ENCODE peak calls at places on chromosome 1, in ten cellular contexts. One of them, this sample, is unnamed. For H3K4me1 and H3K79me2, the result is how much of the 10 kb centered on the place peaks cover.

GRCh38 chr1:153506831-153507413 is 28.9 kb downstream of the S100A6 start:
- DNase-seq in HepG2: peak
- DNase-seq in hepatocyte: peak
- DNase-seq in GM23338: no peak
- DNase-seq in fibroblast of lung: peak
- DNase-seq in PC-3: peak
- DNase-seq in GM12878: no peak
- DNase-seq in OCI-LY7: no peak
- DNase-seq in mammary epithelial cell: peak
- DNase-seq in keratinocyte: no peak
- DNase-seq in this sample: no peak

GRCh38 chr1:205627956-205628355 is 3.9 kb downstream of the ELK4 start:
- DNase-seq in HepG2: no peak
- DNase-seq in hepatocyte: no peak
- DNase-seq in mammary epithelial cell: no peak
- DNase-seq in keratinocyte: no peak
- DNase-seq in PC-3: no peak
- DNase-seq in OCI-LY7: peak
- DNase-seq in GM12878: no peak
- DNase-seq in GM23338: no peak
- DNase-seq in fibroblast of lung: no peak
- DNase-seq in this sample: no peak

GRCh38 chr1:20376880-20377494 is 86.3 kb downstream of the VWA5B1 start:
- DNase-seq in PC-3: peak
- DNase-seq in OCI-LY7: peak
- DNase-seq in hepatocyte: peak
- DNase-seq in GM23338: peak
- DNase-seq in fibroblast of lung: peak
- DNase-seq in HepG2: peak
- DNase-seq in GM12878: no peak
- DNase-seq in keratinocyte: no peak
- DNase-seq in mammary epithelial cell: peak
- DNase-seq in this sample: peak

GRCh38 chr1:15735304-15736034 is 589 bp upstream of the SLC25A34 start:
- DNase-seq in PC-3: no peak
- DNase-seq in keratinocyte: no peak
- DNase-seq in hepatocyte: no peak
- DNase-seq in mammary epithelial cell: no peak
- DNase-seq in OCI-LY7: no peak
- DNase-seq in GM23338: no peak
- DNase-seq in GM12878: no peak
- DNase-seq in fibroblast of lung: no peak
- DNase-seq in HepG2: no peak
- DNase-seq in this sample: no peak

GRCh38 chr1:15843826-15844572 is 3.5 kb upstream of the SPEN start:
- DNase-seq in PC-3: no peak
- DNase-seq in HepG2: no peak
- DNase-seq in hepatocyte: no peak
- DNase-seq in GM23338: no peak
- DNase-seq in keratinocyte: no peak
- DNase-seq in fibroblast of lung: no peak
- DNase-seq in mammary epithelial cell: no peak
- DNase-seq in OCI-LY7: peak
- DNase-seq in GM12878: no peak
- DNase-seq in this sample: peak

GRCh38 chr1:28642056-28642846 is 616 bp downstream of the TAF12 start:
- DNase-seq in keratinocyte: no peak
- DNase-seq in mammary epithelial cell: peak
- DNase-seq in OCI-LY7: peak
- DNase-seq in hepatocyte: no peak
- DNase-seq in GM23338: peak
- DNase-seq in HepG2: no peak
- DNase-seq in fibroblast of lung: no peak
- DNase-seq in GM12878: no peak
- DNase-seq in PC-3: peak
- DNase-seq in this sample: no peak

GRCh38 chr1:156933136-156933535 is 12.7 kb downstream of the LRRC71 start:
- DNase-seq in GM12878: no peak
- DNase-seq in HepG2: no peak
- DNase-seq in PC-3: no peak
- DNase-seq in fibroblast of lung: no peak
- DNase-seq in OCI-LY7: no peak
- DNase-seq in GM23338: no peak
- DNase-seq in keratinocyte: no peak
- DNase-seq in mammary epithelial cell: no peak
- DNase-seq in hepatocyte: no peak
- DNase-seq in this sample: peak

GRCh38 chr1:228190182-228190581 is 17.7 kb upstream of the OBSCN start:
- DNase-seq in keratinocyte: no peak
- DNase-seq in hepatocyte: no peak
- DNase-seq in PC-3: no peak
- DNase-seq in OCI-LY7: no peak
- DNase-seq in mammary epithelial cell: no peak
- DNase-seq in fibroblast of lung: no peak
- DNase-seq in GM23338: no peak
- DNase-seq in GM12878: no peak
- DNase-seq in HepG2: no peak
- DNase-seq in this sample: no peak

GRCh38 chr1:55322842-55323241 is 107.7 kb upstream of the USP24 start:
- DNase-seq in GM23338: no peak
- DNase-seq in fibroblast of lung: no peak
- DNase-seq in OCI-LY7: no peak
- DNase-seq in mammary epithelial cell: no peak
- DNase-seq in hepatocyte: no peak
- DNase-seq in PC-3: no peak
- DNase-seq in HepG2: no peak
- DNase-seq in keratinocyte: no peak
- DNase-seq in GM12878: no peak
- DNase-seq in this sample: no peak

GRCh38 chr1:32755810-32756159 is 53.2 kb upstream of the SYNC start:
- DNase-seq in mammary epithelial cell: no peak
- DNase-seq in GM12878: no peak
- DNase-seq in GM23338: no peak
- DNase-seq in fibroblast of lung: no peak
- DNase-seq in HepG2: no peak
- DNase-seq in PC-3: no peak
- DNase-seq in hepatocyte: no peak
- DNase-seq in keratinocyte: no peak
- DNase-seq in OCI-LY7: no peak
- DNase-seq in this sample: no peak

GRCh38 chr1:32758177-32758794 is 55.7 kb upstream of the SYNC start:
- DNase-seq in GM23338: no peak
- DNase-seq in PC-3: no peak
- DNase-seq in GM12878: no peak
- DNase-seq in mammary epithelial cell: no peak
- DNase-seq in fibroblast of lung: no peak
- DNase-seq in hepatocyte: no peak
- DNase-seq in OCI-LY7: no peak
- DNase-seq in HepG2: no peak
- DNase-seq in keratinocyte: no peak
- DNase-seq in this sample: no peak

GRCh38 chr1:32755098-32755809 is 52.7 kb upstream of the SYNC start:
- DNase-seq in OCI-LY7: no peak
- DNase-seq in GM12878: no peak
- DNase-seq in mammary epithelial cell: no peak
- DNase-seq in keratinocyte: no peak
- DNase-seq in HepG2: no peak
- DNase-seq in hepatocyte: no peak
- DNase-seq in PC-3: no peak
- DNase-seq in fibroblast of lung: no peak
- DNase-seq in GM23338: peak
- DNase-seq in this sample: no peak

GRCh38 chr1:32758795-32759430 is 56.3 kb upstream of the SYNC start:
- DNase-seq in OCI-LY7: no peak
- DNase-seq in hepatocyte: peak
- DNase-seq in GM12878: no peak
- DNase-seq in PC-3: no peak
- DNase-seq in fibroblast of lung: no peak
- DNase-seq in GM23338: no peak
- DNase-seq in HepG2: no peak
- DNase-seq in mammary epithelial cell: no peak
- DNase-seq in keratinocyte: no peak
- DNase-seq in this sample: no peak

GRCh38 chr1:32757213-32757895 is 54.8 kb upstream of the SYNC start:
- DNase-seq in fibroblast of lung: no peak
- DNase-seq in HepG2: no peak
- DNase-seq in PC-3: no peak
- DNase-seq in GM12878: no peak
- DNase-seq in OCI-LY7: no peak
- DNase-seq in GM23338: no peak
- DNase-seq in mammary epithelial cell: no peak
- DNase-seq in keratinocyte: no peak
- DNase-seq in hepatocyte: peak
- DNase-seq in this sample: no peak
- H3K4me1 ChIP-seq in fibroblast of lung: under half
- H3K4me1 ChIP-seq in HepG2: half or more
- H3K4me1 ChIP-seq in PC-3: half or more
- H3K4me1 ChIP-seq in GM12878: under half
- H3K4me1 ChIP-seq in OCI-LY7: under half
- H3K4me1 ChIP-seq in GM23338: half or more
- H3K4me1 ChIP-seq in mammary epithelial cell: half or more
- H3K4me1 ChIP-seq in keratinocyte: half or more
- H3K4me1 ChIP-seq in hepatocyte: half or more
- H3K4me1 ChIP-seq in this sample: under half

GRCh38 chr1:51568231-51568935 is 48.5 kb upstream of the OSBPL9 start:
- DNase-seq in mammary epithelial cell: no peak
- DNase-seq in OCI-LY7: no peak
- DNase-seq in keratinocyte: no peak
- DNase-seq in fibroblast of lung: no peak
- DNase-seq in GM12878: no peak
- DNase-seq in PC-3: peak
- DNase-seq in hepatocyte: no peak
- DNase-seq in GM23338: no peak
- DNase-seq in HepG2: no peak
- DNase-seq in this sample: no peak
- H3K79me2 ChIP-seq in mammary epithelial cell: under half
- H3K79me2 ChIP-seq in OCI-LY7: under half
- H3K79me2 ChIP-seq in keratinocyte: under half
- H3K79me2 ChIP-seq in fibroblast of lung: under half
- H3K79me2 ChIP-seq in GM12878: under half
- H3K79me2 ChIP-seq in PC-3: under half
- H3K79me2 ChIP-seq in hepatocyte: under half
- H3K79me2 ChIP-seq in GM23338: under half
- H3K79me2 ChIP-seq in HepG2: under half
- H3K79me2 ChIP-seq in this sample: under half

GRCh38 chr1:207316622-207317510 is 4.6 kb upstream of the CD55 start:
- DNase-seq in fibroblast of lung: no peak
- DNase-seq in GM23338: peak
- DNase-seq in PC-3: peak
- DNase-seq in mammary epithelial cell: peak
- DNase-seq in keratinocyte: peak
- DNase-seq in GM12878: no peak
- DNase-seq in hepatocyte: peak
- DNase-seq in OCI-LY7: no peak
- DNase-seq in HepG2: no peak
- DNase-seq in this sample: no peak

GRCh38 chr1:207315435-207315834 is 6.0 kb upstream of the CD55 start:
- DNase-seq in keratinocyte: no peak
- DNase-seq in fibroblast of lung: no peak
- DNase-seq in GM23338: no peak
- DNase-seq in mammary epithelial cell: no peak
- DNase-seq in hepatocyte: no peak
- DNase-seq in PC-3: no peak
- DNase-seq in HepG2: no peak
- DNase-seq in OCI-LY7: no peak
- DNase-seq in GM12878: no peak
- DNase-seq in this sample: no peak

GRCh38 chr1:207316141-207316540 is 5.3 kb upstream of the CD55 start:
- DNase-seq in mammary epithelial cell: no peak
- DNase-seq in GM23338: peak
- DNase-seq in fibroblast of lung: no peak
- DNase-seq in GM12878: no peak
- DNase-seq in OCI-LY7: no peak
- DNase-seq in HepG2: no peak
- DNase-seq in keratinocyte: no peak
- DNase-seq in PC-3: peak
- DNase-seq in hepatocyte: peak
- DNase-seq in this sample: no peak

GRCh38 chr1:207313131-207313530 is 8.3 kb upstream of the CD55 start:
- DNase-seq in HepG2: no peak
- DNase-seq in GM23338: no peak
- DNase-seq in GM12878: no peak
- DNase-seq in mammary epithelial cell: no peak
- DNase-seq in OCI-LY7: no peak
- DNase-seq in PC-3: no peak
- DNase-seq in fibroblast of lung: no peak
- DNase-seq in hepatocyte: no peak
- DNase-seq in keratinocyte: no peak
- DNase-seq in this sample: no peak

GRCh38 chr1:207314836-207315235 is 6.6 kb upstream of the CD55 start:
- DNase-seq in GM23338: no peak
- DNase-seq in HepG2: no peak
- DNase-seq in mammary epithelial cell: no peak
- DNase-seq in keratinocyte: no peak
- DNase-seq in GM12878: no peak
- DNase-seq in hepatocyte: no peak
- DNase-seq in PC-3: no peak
- DNase-seq in OCI-LY7: no peak
- DNase-seq in fibroblast of lung: peak
- DNase-seq in this sample: no peak
- H3K4me1 ChIP-seq in GM23338: under half
- H3K4me1 ChIP-seq in HepG2: under half
- H3K4me1 ChIP-seq in mammary epithelial cell: under half
- H3K4me1 ChIP-seq in keratinocyte: under half
- H3K4me1 ChIP-seq in GM12878: under half
- H3K4me1 ChIP-seq in hepatocyte: under half
- H3K4me1 ChIP-seq in PC-3: half or more
- H3K4me1 ChIP-seq in OCI-LY7: under half
- H3K4me1 ChIP-seq in fibroblast of lung: under half
- H3K4me1 ChIP-seq in this sample: under half

DNA sequence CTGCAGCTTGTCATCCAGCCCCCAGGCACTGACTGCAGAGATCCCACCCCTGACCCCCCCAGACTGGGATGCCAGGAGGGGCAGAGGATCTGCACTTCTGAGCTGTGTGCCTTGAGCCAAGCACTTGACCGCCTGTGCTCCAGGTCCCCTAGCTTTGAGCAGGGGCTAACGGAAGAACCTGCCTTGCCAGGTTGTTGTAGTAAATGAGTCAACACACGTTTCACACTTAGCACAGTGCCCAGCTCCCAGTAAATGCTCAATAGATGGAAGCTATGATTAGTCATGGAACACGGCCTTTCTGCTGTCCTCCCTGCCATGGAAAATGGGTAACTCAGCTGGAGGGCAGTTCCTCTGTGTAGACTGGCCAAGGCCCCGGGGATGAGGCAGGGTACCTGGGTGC is 24.1 kb downstream of the IFFO2 start:
- DNase-seq in GM23338: no peak
- DNase-seq in mammary epithelial cell: peak
- DNase-seq in hepatocyte: no peak
- DNase-seq in HepG2: no peak
- DNase-seq in keratinocyte: no peak
- DNase-seq in PC-3: peak
- DNase-seq in OCI-LY7: no peak
- DNase-seq in fibroblast of lung: no peak
- DNase-seq in GM12878: no peak
- DNase-seq in this sample: no peak
- H3K79me2 ChIP-seq in GM23338: under half
- H3K79me2 ChIP-seq in mammary epithelial cell: half or more
- H3K79me2 ChIP-seq in hepatocyte: under half
- H3K79me2 ChIP-seq in HepG2: under half
- H3K79me2 ChIP-seq in keratinocyte: half or more
- H3K79me2 ChIP-seq in PC-3: half or more
- H3K79me2 ChIP-seq in OCI-LY7: under half
- H3K79me2 ChIP-seq in fibroblast of lung: under half
- H3K79me2 ChIP-seq in GM12878: under half
- H3K79me2 ChIP-seq in this sample: under half

GRCh38 chr1:67372898-67373297 is 57.3 kb downstream of the SERBP1 start:
- DNase-seq in GM12878: no peak
- DNase-seq in GM23338: no peak
- DNase-seq in PC-3: no peak
- DNase-seq in hepatocyte: no peak
- DNase-seq in OCI-LY7: no peak
- DNase-seq in fibroblast of lung: no peak
- DNase-seq in mammary epithelial cell: no peak
- DNase-seq in keratinocyte: no peak
- DNase-seq in HepG2: no peak
- DNase-seq in this sample: no peak
- H3K4me1 ChIP-seq in GM12878: under half
- H3K4me1 ChIP-seq in GM23338: under half
- H3K4me1 ChIP-seq in PC-3: under half
- H3K4me1 ChIP-seq in hepatocyte: under half
- H3K4me1 ChIP-seq in OCI-LY7: under half
- H3K4me1 ChIP-seq in fibroblast of lung: under half
- H3K4me1 ChIP-seq in mammary epithelial cell: under half
- H3K4me1 ChIP-seq in keratinocyte: under half
- H3K4me1 ChIP-seq in HepG2: under half
- H3K4me1 ChIP-seq in this sample: under half

This sample was measured in neural progenitor cell.